ENCODE peak calls at places on chromosomes 16 and 17, in ten cellular contexts. Q is stomach; N is CD8-positive, alpha-beta memory T cell; D is lung; E is cardiac muscle cell; F is AG10803; Y is dorsolateral prefrontal cortex; A is tibial nerve; G is fibroblast of pulmonary artery; H is PC-9. J is an unnamed sample.
A peak's percentile ranks its signal among the peaks of the same experiment; 100 is the strongest.

GRCh38 chr16:51355871-51356270 is 204.8 kb upstream of the SALL1 start:
- DNase-seq in G (no peak), A (no peak), H (no peak), E (no peak), N (no peak), Y (no peak), D (no peak), Q (no peak), F (no peak), J (no peak)

GRCh38 chr16:75402174-75402820 is 31.0 kb downstream of the CFDP1 start:
- DNase-seq in G (peak; percentile 62), F (peak; percentile 40), Y (no peak), H (no peak), E (peak; percentile 58), N (no peak), Q (no peak), A (no peak), D (no peak), J (no peak)

GRCh38 chr16:49602201-49603041 is 228.8 kb downstream of the C16orf78 start:
- DNase-seq in E (no peak), N (no peak), G (no peak), H (no peak), Q (peak; percentile 11), A (no peak), D (no peak), Y (peak; percentile 56), F (no peak), J (no peak)

GRCh38 chr16:47144559-47144877 is 773 bp upstream of the NETO2 start:
- DNase-seq in F (no peak), N (no peak), A (no peak), H (no peak), Q (no peak), Y (no peak), E (no peak), D (no peak), G (no peak), J (no peak)

GRCh38 chr16:8946544-8946943 is 17.2 kb downstream of the USP7 start:
- DNase-seq in G (no peak), E (no peak), N (no peak), A (no peak), Y (no peak), D (no peak), F (no peak), H (no peak), Q (no peak), J (no peak)

GRCh38 chr17:33936764-33937163 is 318.3 kb upstream of the CCL2 start:
- DNase-seq in N (no peak), G (no peak), A (no peak), Q (no peak), Y (no peak), F (no peak), E (no peak), D (no peak), H (no peak), J (no peak)

GRCh38 chr17:19448341-19449268 is 37.6 kb downstream of the RNF112 start:
- DNase-seq in D (no peak), G (peak; percentile 99), Q (no peak), H (peak; percentile 47), A (peak; percentile 57), F (peak; percentile 98), N (no peak), Y (no peak), E (peak; percentile 46), J (no peak)

GRCh38 chr17:76056882-76057281 is 15.4 kb downstream of the SRP68 start:
- DNase-seq in D (no peak), G (no peak), Y (no peak), H (no peak), F (no peak), A (no peak), E (no peak), N (no peak), Q (no peak), J (no peak)

GRCh38 chr17:8056232-8056975 is 17.5 kb downstream of the ALOX15B start:
- DNase-seq in Q (peak; percentile 81), Y (no peak), G (peak; percentile 91), F (peak; percentile 63), D (peak; percentile 80), E (no peak), N (no peak), H (peak; percentile 29), A (peak; percentile 47), J (no peak)

GRCh38 chr17:58525239-58525638 is 10.8 kb upstream of the MTMR4 start:
- DNase-seq in N (no peak), D (no peak), G (peak; percentile 97), F (peak; percentile 92), A (peak; percentile 41), E (no peak), Q (no peak), H (no peak), Y (no peak), J (no peak)

GRCh38 chr16:67546091-67546501 is 16.2 kb upstream of the CTCF start:
- DNase-seq in G (no peak), D (no peak), E (no peak), N (no peak), Q (no peak), F (no peak), H (no peak), A (no peak), Y (no peak), J (no peak)

GRCh38 chr16:67549240-67549639 is 13.1 kb upstream of the CTCF start:
- DNase-seq in E (no peak), Q (no peak), Y (no peak), D (no peak), A (no peak), H (no peak), G (no peak), F (no peak), N (no peak), J (no peak)

GRCh38 chr16:67548265-67549126 is 13.8 kb upstream of the CTCF start:
- DNase-seq in Q (no peak), Y (no peak), F (no peak), E (no peak), A (no peak), N (no peak), H (no peak), D (no peak), G (no peak), J (no peak)

GRCh38 chr16:67546761-67547422 is 15.4 kb upstream of the CTCF start:
- DNase-seq in Q (peak; percentile 88), F (peak; percentile 54), G (peak; percentile 76), H (peak; percentile 75), E (peak; percentile 81), N (peak; percentile 73), A (peak; percentile 65), Y (peak; percentile 68), D (peak; percentile 69), J (no peak)

DNA sequence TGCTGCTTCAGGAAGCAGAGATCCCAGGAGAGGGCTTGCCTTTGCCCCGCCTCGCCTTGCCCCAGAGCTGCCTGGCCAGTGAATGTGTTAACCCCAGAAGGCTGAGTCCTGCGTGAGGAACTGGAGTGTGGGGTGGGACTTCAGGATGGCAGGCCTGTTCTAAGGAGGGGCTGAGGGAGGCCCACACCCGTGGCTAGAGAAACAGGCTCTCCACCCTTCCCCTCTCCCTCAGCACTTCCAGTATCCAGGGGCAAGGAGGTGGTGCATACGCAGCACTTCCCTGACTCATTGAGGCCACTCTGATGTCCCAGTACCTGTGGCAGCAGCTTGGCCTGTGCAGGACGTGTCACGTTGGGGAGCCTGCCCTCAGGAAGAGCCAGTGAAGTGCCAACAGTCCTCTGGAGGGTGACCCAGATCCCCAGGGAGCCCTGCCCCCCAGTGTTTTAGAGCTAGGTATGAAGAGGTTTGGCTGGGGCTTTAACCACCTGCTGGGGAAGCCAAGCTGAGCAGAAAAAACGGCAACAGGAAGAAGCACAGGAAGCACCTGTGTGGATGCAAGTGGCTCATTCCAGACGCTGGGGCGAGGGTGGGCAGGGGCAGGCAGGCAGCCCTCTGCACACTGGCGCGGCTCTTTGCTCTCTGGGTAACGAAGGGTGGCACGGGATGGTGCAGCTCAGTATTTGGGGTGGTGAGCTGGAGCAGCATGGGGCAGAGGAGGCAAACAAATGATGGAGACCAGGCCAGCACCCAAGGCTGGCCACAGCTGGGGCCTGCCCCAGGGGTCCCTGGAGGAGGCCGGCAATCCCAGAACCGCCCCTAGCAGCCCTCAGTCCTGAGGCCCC is 14.7 kb upstream of the CTCF start:
- DNase-seq in N (peak; percentile 69), D (no peak), F (no peak), Q (no peak), G (no peak), H (no peak), Y (no peak), E (no peak), A (no peak), J (no peak)
- H3K4me3 ChIP-seq in N (peak overlapping the region; percentile 64), D (no peak overlapping the region), F (no peak overlapping the region), Q (no peak overlapping the region), G (no peak overlapping the region), H (no peak overlapping the region), Y (no peak overlapping the region), E (no peak overlapping the region), A (no peak overlapping the region), J (peak overlapping the region; percentile 8)

GRCh38 chr17:79991924-79992656 is 43.6 kb downstream of the TBC1D16 start:
- DNase-seq in H (no peak), E (no peak), F (no peak), N (no peak), G (no peak), Y (no peak), Q (peak; percentile 50), A (no peak), D (no peak), J (no peak)
- H3K4me3 ChIP-seq in H (no peak overlapping the region), E (peak overlapping the region; percentile 11), F (peak overlapping the region; percentile 49), N (peak overlapping the region; percentile 56), G (peak overlapping the region; percentile 22), Y (peak overlapping the region; percentile 62), Q (peak overlapping the region; percentile 44), A (peak overlapping the region; percentile 20), D (no peak overlapping the region), J (no peak overlapping the region)

GRCh38 chr17:39667262-39668140 is 752 bp upstream of the PNMT start:
- DNase-seq in F (no peak), G (no peak), H (peak; percentile 27), Y (no peak), Q (peak; percentile 57), D (no peak), E (peak; percentile 52), N (no peak), A (no peak), J (no peak)
- H3K4me3 ChIP-seq in F (no peak overlapping the region), G (no peak overlapping the region), H (no peak overlapping the region), Y (peak overlapping the region; percentile 50), Q (peak overlapping the region; percentile 42), D (no peak overlapping the region), E (peak overlapping the region; percentile 36), N (peak overlapping the region; percentile 37), A (peak overlapping the region; percentile 39), J (no peak overlapping the region)

GRCh38 chr17:40517981-40518380 is 16.6 kb upstream of the TNS4 start:
- DNase-seq in A (no peak), Y (no peak), E (no peak), D (no peak), G (no peak), N (no peak), H (no peak), Q (no peak), F (no peak), J (no peak)

GRCh38 chr17:40515491-40516041 is 14.1 kb upstream of the TNS4 start:
- DNase-seq in D (no peak), H (no peak), Q (no peak), E (no peak), G (no peak), N (peak; percentile 58), F (no peak), Y (no peak), A (no peak), J (no peak)

GRCh38 chr17:40518401-40519088 is 17.1 kb upstream of the TNS4 start:
- DNase-seq in F (no peak), D (no peak), H (peak; percentile 75), Q (no peak), Y (no peak), A (no peak), E (no peak), G (no peak), N (no peak), J (no peak)

GRCh38 chr17:40516581-40517285 is 15.3 kb upstream of the TNS4 start:
- DNase-seq in N (peak; percentile 83), A (no peak), D (no peak), Y (no peak), E (no peak), H (peak; percentile 65), Q (no peak), F (peak; percentile 35), G (no peak), J (peak; percentile 48)

GRCh38 chr17:40517286-40517662 is 15.9 kb upstream of the TNS4 start:
- DNase-seq in H (no peak), N (no peak), G (no peak), D (no peak), E (no peak), F (no peak), Q (no peak), A (no peak), Y (no peak), J (no peak)
- H3K4me3 ChIP-seq in H (no peak overlapping the region), N (peak overlapping the region; percentile 40), G (no peak overlapping the region), D (no peak overlapping the region), E (no peak overlapping the region), F (no peak overlapping the region), Q (no peak overlapping the region), A (no peak overlapping the region), Y (no peak overlapping the region), J (no peak overlapping the region)